ENCODE peak calls at places on chromosomes 6 and 20, in ten cellular contexts. Z is Peyer's patch, K is body of pancreas, S is SK-N-SH, I is hepatocyte, T is heart right ventricle, J is GM23338, O is cardiac muscle cell, F is HCT116, X is left ventricle myocardium inferior. Q is an unnamed sample.

GRCh38 chr6:35148167-35148741 is 7.1 kb upstream of the TCP11 start:
- DNase-seq in F (no peak), K (no peak), T (no peak), Z (no peak), J (peak; percentile 98), S (no peak), O (peak; percentile 82), I (no peak), X (no peak), Q (no peak)

GRCh38 chr20:237479-237878 is 10.4 kb downstream of the DEFB129 start:
- DNase-seq in I (no peak), F (no peak), Z (no peak), X (no peak), K (no peak), T (no peak), J (no peak), O (no peak), S (no peak), Q (peak; percentile 42)

GRCh38 chr6:45808917-45809316 is 206.7 kb downstream of the CLIC5 start:
- DNase-seq in Z (no peak), T (no peak), F (no peak), I (no peak), S (no peak), O (no peak), J (no peak), X (no peak), K (no peak), Q (no peak)

GRCh38 chr6:53862517-53863457 is 68.0 kb downstream of the LRRC1 start:
- DNase-seq in X (no peak), Z (no peak), F (no peak), S (no peak), O (no peak), K (no peak), I (no peak), J (no peak), T (no peak), Q (no peak)

GRCh38 chr6:169816054-169816453 is 64.6 kb downstream of the ERMARD start:
- DNase-seq in I (no peak), T (no peak), X (no peak), J (no peak), Z (no peak), S (no peak), F (no peak), K (no peak), O (no peak), Q (no peak)

GRCh38 chr6:33374359-33374910 is 17.2 kb upstream of the KIFC1 start:
- DNase-seq in S (no peak), X (no peak), J (no peak), I (no peak), T (no peak), O (no peak), F (no peak), Z (no peak), K (no peak), Q (no peak)

GRCh38 chr20:36093025-36093803 is 61.3 kb upstream of the EPB41L1 start:
- DNase-seq in O (peak; percentile 25), F (no peak), J (no peak), I (peak; percentile 72), Z (peak; percentile 77), K (peak; percentile 76), S (peak; percentile 66), X (peak; percentile 58), T (peak; percentile 51), Q (peak; percentile 77)

GRCh38 chr6:101413773-101414172 is 20.3 kb downstream of the GRIK2 start:
- DNase-seq in Z (no peak), S (no peak), T (no peak), K (no peak), O (no peak), X (no peak), I (no peak), J (no peak), F (no peak), Q (no peak)

GRCh38 chr20:750801-751200 is 17.5 kb downstream of the SLC52A3 start:
- DNase-seq in O (no peak), K (no peak), J (no peak), T (no peak), Z (peak; percentile 70), S (no peak), F (no peak), X (no peak), I (peak; percentile 66), Q (no peak)

DNA sequence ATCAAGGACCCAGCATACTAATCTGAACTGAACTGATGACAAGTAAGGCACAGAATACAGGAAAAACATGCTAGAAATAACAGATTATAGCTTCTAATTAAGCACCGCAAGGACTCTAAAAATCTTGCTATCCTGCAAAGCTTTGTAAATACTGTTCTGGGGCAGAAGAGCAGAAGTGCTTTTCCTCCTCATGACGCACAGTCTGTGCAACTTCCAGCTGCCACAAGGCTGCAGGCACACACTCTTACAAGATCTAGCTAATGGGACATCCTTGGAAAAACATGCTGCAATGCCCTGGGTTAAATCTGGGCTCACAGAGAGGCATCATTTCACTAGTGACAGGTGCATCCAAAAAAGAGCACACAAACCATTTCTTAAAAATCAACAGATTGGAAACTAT is 188.6 kb downstream of the GJA10 start:
- DNase-seq in X (no peak), K (no peak), F (no peak), I (no peak), Z (no peak), S (no peak), O (peak; percentile 16), T (no peak), J (no peak), Q (no peak)
- H3K4me1 ChIP-seq in X (peaks cover 3% of the 10 kb centered on the region), K (no peaks in the 10 kb centered on the region), F (no peaks in the 10 kb centered on the region), I (no peaks in the 10 kb centered on the region), Z (peaks cover 4% of the 10 kb centered on the region), S (peaks cover 18% of the 10 kb centered on the region), O (peaks cover 7% of the 10 kb centered on the region), T (peaks cover 29% of the 10 kb centered on the region), J (no peaks in the 10 kb centered on the region), Q (peaks cover 2% of the 10 kb centered on the region)

DNA sequence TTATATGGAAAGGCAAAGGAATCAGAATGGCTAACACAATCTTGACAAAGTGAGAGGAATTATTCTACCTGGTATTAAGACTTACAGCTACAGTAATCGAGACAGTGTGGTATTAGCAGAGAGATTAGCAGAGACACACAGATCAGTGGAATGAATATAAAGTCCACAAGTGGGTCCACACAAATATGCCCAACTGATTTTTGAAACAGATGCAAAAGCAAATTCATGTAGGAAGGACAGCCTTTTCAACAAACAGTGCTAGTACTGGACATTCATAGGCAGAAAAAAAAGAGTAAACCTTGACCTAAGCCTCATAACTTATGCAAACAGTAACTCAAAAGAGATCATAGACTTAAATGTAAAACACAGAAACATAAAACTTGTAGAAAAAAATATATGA is 22.6 kb downstream of the HACE1 start:
- DNase-seq in J (no peak), X (no peak), T (no peak), Z (no peak), I (no peak), F (no peak), K (no peak), S (no peak), O (no peak), Q (no peak)
- H3K27ac ChIP-seq in J (no peak overlapping the region), X (no peak overlapping the region), T (no peak overlapping the region), Z (no peak overlapping the region), I (no peak overlapping the region), F (no peak overlapping the region), K (no peak overlapping the region), S (no peak overlapping the region), O (no peak overlapping the region), Q (no peak overlapping the region)

GRCh38 chr6:165854061-165854862 is 191.2 kb upstream of the PDE10A start:
- DNase-seq in K (no peak), J (peak; percentile 69), O (no peak), T (no peak), I (no peak), S (no peak), X (no peak), F (no peak), Z (no peak), Q (no peak)
- TF ChIP-seq CTCF in K (no peak), J (peak; percentile 19), O (no peak), T (no peak), I (no peak), S (no peak), X (no peak), F (no peak), Z (no peak), Q (no peak)

GRCh38 chr6:39260953-39261352 is 31.7 kb upstream of the KCNK5 start:
- DNase-seq in O (no peak), S (no peak), T (no peak), X (no peak), F (no peak), J (no peak), K (no peak), I (no peak), Z (no peak), Q (no peak)

GRCh38 chr6:39266782-39267355 is 37.6 kb upstream of the KCNK5 start:
- DNase-seq in T (no peak), J (no peak), X (no peak), F (no peak), Z (no peak), O (no peak), S (no peak), K (no peak), I (no peak), Q (no peak)

GRCh38 chr6:39266375-39266774 is 37.1 kb upstream of the KCNK5 start:
- DNase-seq in T (no peak), X (no peak), J (no peak), S (no peak), Z (no peak), K (no peak), O (no peak), F (no peak), I (no peak), Q (no peak)

GRCh38 chr6:39260451-39260850 is 31.2 kb upstream of the KCNK5 start:
- DNase-seq in I (no peak), O (no peak), F (no peak), X (no peak), K (no peak), T (no peak), S (no peak), J (no peak), Z (no peak), Q (no peak)

GRCh38 chr6:39263299-39264037 is 34.2 kb upstream of the KCNK5 start:
- DNase-seq in T (no peak), X (no peak), S (no peak), F (no peak), K (no peak), I (no peak), Z (no peak), J (peak; percentile 83), O (no peak), Q (no peak)
- H3K4me1 ChIP-seq in T (no peaks in the 10 kb centered on the region), X (no peaks in the 10 kb centered on the region), S (no peaks in the 10 kb centered on the region), F (no peaks in the 10 kb centered on the region), K (no peaks in the 10 kb centered on the region), I (no peaks in the 10 kb centered on the region), Z (no peaks in the 10 kb centered on the region), J (peaks cover 21% of the 10 kb centered on the region), O (no peaks in the 10 kb centered on the region), Q (no peaks in the 10 kb centered on the region)

GRCh38 chr6:104095661-104096416 is 763.9 kb downstream of the HACE1 start:
- DNase-seq in S (no peak), F (no peak), Z (no peak), X (no peak), O (no peak), J (no peak), I (no peak), K (no peak), T (no peak), Q (no peak)
- H3K27ac ChIP-seq in S (no peak overlapping the region), F (no peak overlapping the region), Z (no peak overlapping the region), X (no peak overlapping the region), O (no peak overlapping the region), J (no peak overlapping the region), I (no peak overlapping the region), K (no peak overlapping the region), T (no peak overlapping the region), Q (no peak overlapping the region)

GRCh38 chr6:3663081-3663480 is 88.4 kb downstream of the PXDC1 start:
- DNase-seq in Z (no peak), O (no peak), J (no peak), X (no peak), I (no peak), T (no peak), F (no peak), S (no peak), K (no peak), Q (no peak)
- TF ChIP-seq CTCF in Z (no peak), O (no peak), J (no peak), X (no peak), I (no peak), T (no peak), F (no peak), S (no peak), K (no peak), Q (no peak)